ENCODE peak calls at places on chromosomes 11 and 22, in five cellular contexts. T is AG09309; U is adrenal gland; N is hepatocyte; C is CD8-positive, alpha-beta T cell. A is an unnamed sample.

GRCh38 chr11:106021181-106021966 is 666 bp downstream of the MSANTD4 start:
- DNase-seq in T (peak; percentile 85), N (peak; percentile 11), C (no peak), U (no peak), A (peak; percentile 21)

GRCh38 chr11:41382927-41383326 is 76.5 kb downstream of the LRRC4C start:
- DNase-seq in U (peak; percentile 57), C (no peak), T (no peak), N (peak; percentile 8), A (no peak)

GRCh38 chr11:3161720-3162409 is 3.2 kb downstream of the OSBPL5 start:
- DNase-seq in N (no peak), T (no peak), U (no peak), C (no peak), A (no peak)

GRCh38 chr11:2186669-2187266 is 15.2 kb upstream of the TH start:
- DNase-seq in U (no peak), T (no peak), C (peak; percentile 52), N (peak; percentile 60), A (no peak)

GRCh38 chr11:111736621-111737055 is 29.6 kb downstream of the PPP2R1B start:
- DNase-seq in U (no peak), N (no peak), C (no peak), T (no peak), A (no peak)

GRCh38 chr11:1277936-1278512 is 31.4 kb downstream of the TOLLIP start:
- DNase-seq in U (no peak), T (no peak), C (no peak), N (no peak), A (no peak)

GRCh38 chr11:6992457-6993431 is 27.4 kb downstream of the ZNF214 start:
- DNase-seq in U (no peak), C (no peak), N (peak; percentile 11), T (peak; percentile 84), A (peak; percentile 92)

GRCh38 chr11:56670984-56671383 is 7.5 kb downstream of the OR5AR1 start:
- DNase-seq in C (no peak), U (no peak), N (no peak), T (no peak), A (no peak)

GRCh38 chr22:42371112-42371900 is 60.9 kb downstream of the NFAM1 start:
- DNase-seq in N (no peak), C (no peak), U (no peak), T (no peak), A (no peak)

GRCh38 chr11:10255388-10256125 is 38.5 kb downstream of the SBF2 start:
- DNase-seq in U (no peak), C (no peak), N (no peak), T (no peak), A (no peak)

GRCh38 chr11:61918251-61919112 is 1.1 kb upstream of the RAB3IL1 start:
- DNase-seq in U (peak; percentile 20), N (no peak), T (no peak), C (no peak), A (no peak)

GRCh38 chr11:61787928-61788491 is 4.4 kb downstream of the TMEM258 start:
- DNase-seq in N (peak; percentile 90), C (no peak), U (no peak), T (no peak), A (no peak)

GRCh38 chr11:83649468-83649915 is 363.3 kb upstream of the CCDC90B start:
- DNase-seq in T (no peak), U (no peak), N (peak; percentile 15), C (no peak), A (no peak)

GRCh38 chr11:4048340-4048739 is 46.3 kb upstream of the RRM1 start:
- DNase-seq in C (no peak), T (no peak), N (no peak), U (no peak), A (no peak)

GRCh38 chr11:106708348-106708747 is 309.9 kb downstream of the GUCY1A2 start:
- DNase-seq in T (no peak), U (no peak), C (no peak), N (no peak), A (no peak)

GRCh38 chr11:44408141-44408540 is 98.2 kb upstream of the ALX4 start:
- DNase-seq in U (no peak), C (no peak), T (no peak), N (no peak), A (no peak)

GRCh38 chr11:101582242-101583052 is 1.4 kb downstream of the TRPC6 start:
- DNase-seq in U (no peak), T (no peak), N (peak; percentile 8), C (no peak), A (no peak)

GRCh38 chr11:121625784-121626506 is 173.2 kb upstream of the SORL1-AS1 start:
- DNase-seq in N (no peak), C (no peak), T (no peak), U (no peak), A (no peak)

GRCh38 chr11:130472434-130472961 is 24.1 kb downstream of the ADAMTS15 start:
- DNase-seq in T (no peak), U (no peak), C (no peak), N (no peak), A (no peak)

GRCh38 chr11:59614277-59615131 is 1.1 kb downstream of the OSBP start:
- DNase-seq in N (peak; percentile 4), T (no peak), C (peak; percentile 4), U (peak; percentile 25), A (no peak)

GRCh38 chr11:30919389-30920172 is 333.4 kb upstream of the MPPED2 start:
- DNase-seq in T (no peak), U (no peak), C (no peak), N (no peak), A (no peak)

GRCh38 chr11:70899616-70900015 is 352.8 kb downstream of the SHANK2 start:
- DNase-seq in N (no peak), T (no peak), U (no peak), C (no peak), A (no peak)

GRCh38 chr11:59669611-59670009 is 773 bp upstream of the PATL1 start:
- DNase-seq in N (no peak), C (no peak), T (no peak), U (peak; percentile 52), A (no peak)

GRCh38 chr11:46330154-46330886 is 16.9 kb upstream of the DGKZ start:
- DNase-seq in T (no peak), C (no peak), U (no peak), N (no peak), A (no peak)

GRCh38 chr11:4539603-4540219 is 5.3 kb upstream of the OR52M1 start:
- DNase-seq in U (peak; percentile 80), N (peak; percentile 67), T (peak; percentile 8), C (peak; percentile 55), A (no peak)

GRCh38 chr11:99368579-99368978 is 347.8 kb downstream of the CNTN5 start:
- DNase-seq in C (no peak), U (no peak), T (no peak), N (peak; percentile 5), A (no peak)

GRCh38 chr11:121553806-121554205 is 101.0 kb upstream of the SORL1-AS1 start:
- DNase-seq in T (no peak), U (peak; percentile 38), C (no peak), N (peak; percentile 92), A (no peak)

GRCh38 chr22:42452916-42453315 is 20.7 kb upstream of the NFAM1 start:
- DNase-seq in T (no peak), U (no peak), N (no peak), C (no peak), A (no peak)

GRCh38 chr22:23742505-23743264 is 8.2 kb downstream of the ZNF70 start:
- DNase-seq in N (no peak), T (no peak), C (no peak), U (no peak), A (no peak)

GRCh38 chr11:44728491-44728910 is 1.7 kb downstream of the TSPAN18 start:
- DNase-seq in U (no peak), T (no peak), C (no peak), N (no peak), A (no peak)

DNA sequence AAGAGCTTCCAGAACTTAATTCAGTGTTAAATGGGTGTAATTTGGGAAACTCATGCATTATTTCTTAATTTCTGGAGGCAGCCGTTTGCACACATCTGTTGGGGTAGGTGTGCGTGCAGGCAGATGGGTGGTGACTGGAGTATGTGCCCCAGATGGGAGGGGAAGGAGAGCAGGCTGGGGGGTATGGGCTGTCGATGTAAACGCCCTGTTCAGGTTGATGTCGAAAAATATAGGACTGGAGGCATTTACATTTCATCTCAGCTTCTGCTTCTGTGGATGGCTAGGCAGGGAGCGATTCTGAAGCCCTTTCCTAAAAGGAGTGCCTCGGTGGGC is 13.8 kb upstream of the SHISAL1 start:
- DNase-seq in N (no peak), C (no peak), U (no peak), T (no peak), A (no peak)
- H3K4me3 ChIP-seq in N (no peak overlapping the region), C (peak overlapping the region; percentile 54), U (peak overlapping the region; percentile 67), T (peak overlapping the region; percentile 53), A (peak overlapping the region; percentile 40)

GRCh38 chr22:25804676-25805075 is 62.7 kb downstream of the MYO18B start:
- DNase-seq in T (no peak), C (no peak), U (no peak), N (no peak), A (no peak)

GRCh38 chr22:25800766-25801165 is 58.8 kb downstream of the MYO18B start:
- DNase-seq in C (no peak), N (no peak), T (no peak), U (no peak), A (no peak)

GRCh38 chr22:25806579-25806978 is 64.6 kb downstream of the MYO18B start:
- DNase-seq in N (no peak), T (no peak), U (no peak), C (no peak), A (no peak)
- H3K4me3 ChIP-seq in N (no peak overlapping the region), T (no peak overlapping the region), U (no peak overlapping the region), C (no peak overlapping the region), A (no peak overlapping the region)

DNA sequence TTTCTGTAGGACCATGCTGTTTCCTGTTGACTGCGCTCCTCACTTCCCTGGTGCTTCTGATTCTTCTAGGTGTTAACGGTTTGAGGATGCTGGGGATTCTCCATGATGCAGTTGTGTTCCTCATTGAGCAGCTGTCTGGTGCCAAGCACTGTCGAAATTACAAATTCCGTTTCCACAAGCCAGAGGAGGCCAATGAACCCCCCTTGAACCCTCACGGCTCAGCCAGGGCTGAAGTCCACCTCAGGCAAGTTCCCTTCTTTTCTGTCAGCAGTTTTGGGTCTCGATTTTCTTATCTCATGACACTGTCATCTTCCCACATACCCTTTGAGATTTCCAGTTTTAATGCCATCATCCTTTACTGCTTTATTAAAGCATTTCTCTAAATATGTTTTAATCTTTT is 7.7 kb upstream of the TTC36 start:
- DNase-seq in N (no peak), T (no peak), C (no peak), U (no peak), A (no peak)
- H3K4me3 ChIP-seq in N (no peak overlapping the region), T (no peak overlapping the region), C (no peak overlapping the region), U (no peak overlapping the region), A (no peak overlapping the region)

GRCh38 chr11:57712256-57713150 is at the start of gene TMX2:
- DNase-seq in N (peak; percentile 97), C (peak; percentile 87), U (peak; percentile 96), T (peak; percentile 100), A (peak; percentile 100)

GRCh38 chr11:57711414-57712255 is at the start of gene MED19:
- DNase-seq in T (peak; percentile 29), U (peak; percentile 85), C (peak; percentile 72), N (peak; percentile 95), A (peak; percentile 19)

GRCh38 chr11:57709802-57710367 is 2.1 kb downstream of the MED19 start:
- DNase-seq in C (no peak), U (no peak), N (no peak), T (no peak), A (no peak)

DNA sequence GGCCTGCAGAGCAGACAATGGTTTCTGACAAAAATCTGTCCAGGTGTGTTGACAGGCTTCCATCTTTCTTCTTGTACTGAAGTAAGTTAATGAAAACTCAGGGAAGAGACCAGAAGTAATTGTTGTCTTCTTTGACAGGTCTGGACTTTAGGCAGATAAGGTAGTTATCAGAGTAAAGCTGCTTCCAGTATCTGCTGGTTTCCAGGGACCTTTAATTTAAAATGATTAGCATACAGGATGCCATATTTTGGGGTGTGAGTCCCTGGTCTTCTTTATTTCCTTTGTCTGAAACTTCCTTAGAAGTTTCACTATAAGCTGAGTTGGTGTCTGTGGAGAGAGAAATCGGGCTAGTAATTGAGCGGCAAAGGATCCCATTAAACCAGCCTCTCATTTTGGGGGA is 1.5 kb downstream of the TMX2 start:
- DNase-seq in T (no peak), N (no peak), C (no peak), U (no peak), A (no peak)
- H3K4me3 ChIP-seq in T (peak overlapping the region; percentile 92), N (no peak overlapping the region), C (peak overlapping the region; percentile 87), U (peak overlapping the region; percentile 86), A (no peak overlapping the region)